ENCODE peak calls at places on chromosomes 3 and 15, in nine cellular contexts. A is neural crest cell; H is effector CD8-positive, alpha-beta T cell; X is right atrium auricular region; E is stimulated activated CD4-positive, alpha-beta T cell treated with anti-CD3 and anti-CD28 coated beads, Interleukin-4, amount 100 ng/mL, for 1 hour; O is heart left ventricle; T is ACHN; D is AG09309; G is frontal cortex. P is an unnamed sample.

GRCh38 chr15:23384371-23384770 is 29.8 kb downstream of the GOLGA8S start:
- DNase-seq in A (no peak), H (no peak), X (no peak), E (no peak), O (no peak), T (no peak), D (no peak), G (no peak), P (no peak)

GRCh38 chr3:11826628-11827265 is 19.9 kb downstream of the TAMM41 start:
- DNase-seq in A (no peak), H (no peak), X (no peak), E (no peak), O (no peak), T (peak; percentile 37), D (no peak), G (no peak), P (no peak)

GRCh38 chr3:189941679-189942078 is 179.0 kb downstream of the P3H2 start:
- DNase-seq in A (no peak), H (no peak), X (no peak), E (no peak), O (no peak), T (no peak), D (no peak), G (no peak), P (peak; percentile 38)

GRCh38 chr15:100890850-100891249 is 11.2 kb downstream of the ALDH1A3 start:
- DNase-seq in A (no peak), H (no peak), X (no peak), E (no peak), O (no peak), T (no peak), D (no peak), G (no peak), P (no peak)

GRCh38 chr3:7407107-7407506 is 546.2 kb downstream of the GRM7 start:
- DNase-seq in A (no peak), H (no peak), X (no peak), E (no peak), O (no peak), T (no peak), D (no peak), G (no peak), P (no peak)

GRCh38 chr3:13416002-13416793 is 3.9 kb downstream of the NUP210 start:
- DNase-seq in A (no peak), H (no peak), X (no peak), E (no peak), O (no peak), T (no peak), D (no peak), G (peak; percentile 12), P (no peak)

GRCh38 chr15:88636039-88636438 is 2.8 kb upstream of the ISG20 start:
- DNase-seq in A (no peak), H (peak; percentile 66), X (no peak), E (peak; percentile 57), O (no peak), T (no peak), D (no peak), G (no peak), P (peak; percentile 86)

GRCh38 chr3:53843195-53844177 is 2.7 kb downstream of the CHDH start:
- DNase-seq in A (no peak), H (no peak), X (no peak), E (no peak), O (no peak), T (no peak), D (no peak), G (no peak), P (peak; percentile 40)

GRCh38 chr15:59437777-59438574 is at the start of gene FAM81A:
- DNase-seq in A (peak; percentile 68), H (no peak), X (peak; percentile 72), E (peak; percentile 40), O (peak; percentile 94), T (peak; percentile 70), D (no peak), G (peak; percentile 90), P (peak; percentile 76)

GRCh38 chr3:138833908-138834358 is 795 bp downstream of the PIK3CB start:
- DNase-seq in A (no peak), H (no peak), X (no peak), E (peak; percentile 7), O (no peak), T (peak; percentile 22), D (no peak), G (peak; percentile 24), P (no peak)

GRCh38 chr3:18782191-18782590 is 357.1 kb upstream of the SATB1 start:
- DNase-seq in A (no peak), H (no peak), X (no peak), E (no peak), O (no peak), T (no peak), D (no peak), G (no peak), P (no peak)

GRCh38 chr3:33447958-33448357 is 7.8 kb upstream of the UBP1 start:
- DNase-seq in A (no peak), H (no peak), X (no peak), E (no peak), O (no peak), T (no peak), D (no peak), G (no peak), P (no peak)

GRCh38 chr3:187208159-187208558 is 10.9 kb downstream of the RTP1 start:
- DNase-seq in A (no peak), H (no peak), X (no peak), E (no peak), O (no peak), T (no peak), D (no peak), G (no peak), P (no peak)

GRCh38 chr15:83582386-83582785 is 71.5 kb upstream of the ADAMTSL3 start:
- DNase-seq in A (no peak), H (no peak), X (no peak), E (no peak), O (no peak), T (no peak), D (no peak), G (no peak), P (no peak)